ENCODE peak calls at places on chromosomes 1 and 21, in nine cellular contexts. One of them, this sample, is unnamed.
A peak's percentile ranks its signal among the peaks of the same experiment; 100 is the strongest.

GRCh38 chr1:83512371-83513004 is 486.4 kb downstream of the TTLL7 start:
- DNase-seq in activated naive CD8-positive, alpha-beta T cell treated with anti-CD3 and anti-CD28 coated beads, Interleukin-2, amount 50 U/mL, for 24 hours: no peak
- DNase-seq in NCI-H1694: no peak
- DNase-seq in NB4: no peak
- DNase-seq in AG04449: no peak
- DNase-seq in naive B cell: no peak
- DNase-seq in stimulated activated CD4-positive, alpha-beta T cell treated with anti-CD3 and anti-CD28 coated beads, TNF-alpha, amount 100 ng/mL, for 1 hour: no peak
- DNase-seq in activated naive CD4-positive, alpha-beta T cell treated with Interleukin-2 at 50 U/mL for 16 hours: no peak
- DNase-seq in M059J: peak; percentile 47
- DNase-seq in this sample: no peak

GRCh38 chr1:10867914-10868598 is 71.6 kb upstream of the CASZ1 start:
- DNase-seq in activated naive CD8-positive, alpha-beta T cell treated with anti-CD3 and anti-CD28 coated beads, Interleukin-2, amount 50 U/mL, for 24 hours: no peak
- DNase-seq in NCI-H1694: peak; percentile 61
- DNase-seq in NB4: peak; percentile 33
- DNase-seq in AG04449: no peak
- DNase-seq in naive B cell: no peak
- DNase-seq in stimulated activated CD4-positive, alpha-beta T cell treated with anti-CD3 and anti-CD28 coated beads, TNF-alpha, amount 100 ng/mL, for 1 hour: no peak
- DNase-seq in activated naive CD4-positive, alpha-beta T cell treated with Interleukin-2 at 50 U/mL for 16 hours: no peak
- DNase-seq in M059J: no peak
- DNase-seq in this sample: no peak

GRCh38 chr1:8004803-8005573 is 21.1 kb downstream of the ERRFI1 start:
- DNase-seq in activated naive CD8-positive, alpha-beta T cell treated with anti-CD3 and anti-CD28 coated beads, Interleukin-2, amount 50 U/mL, for 24 hours: no peak
- DNase-seq in NCI-H1694: peak; percentile 40
- DNase-seq in NB4: peak; percentile 93
- DNase-seq in AG04449: peak; percentile 89
- DNase-seq in naive B cell: no peak
- DNase-seq in stimulated activated CD4-positive, alpha-beta T cell treated with anti-CD3 and anti-CD28 coated beads, TNF-alpha, amount 100 ng/mL, for 1 hour: no peak
- DNase-seq in activated naive CD4-positive, alpha-beta T cell treated with Interleukin-2 at 50 U/mL for 16 hours: no peak
- DNase-seq in M059J: peak; percentile 90
- DNase-seq in this sample: peak; percentile 100

GRCh38 chr21:39000496-39000895 is 182.8 kb downstream of the PSMG1 start:
- DNase-seq in activated naive CD8-positive, alpha-beta T cell treated with anti-CD3 and anti-CD28 coated beads, Interleukin-2, amount 50 U/mL, for 24 hours: peak; percentile 29
- DNase-seq in NCI-H1694: no peak
- DNase-seq in NB4: peak; percentile 76
- DNase-seq in AG04449: no peak
- DNase-seq in naive B cell: no peak
- DNase-seq in stimulated activated CD4-positive, alpha-beta T cell treated with anti-CD3 and anti-CD28 coated beads, TNF-alpha, amount 100 ng/mL, for 1 hour: no peak
- DNase-seq in activated naive CD4-positive, alpha-beta T cell treated with Interleukin-2 at 50 U/mL for 16 hours: no peak
- DNase-seq in M059J: peak; percentile 83
- DNase-seq in this sample: peak; percentile 47

GRCh38 chr1:215833936-215834729 is 267.0 kb downstream of the KCTD3 start:
- DNase-seq in activated naive CD8-positive, alpha-beta T cell treated with anti-CD3 and anti-CD28 coated beads, Interleukin-2, amount 50 U/mL, for 24 hours: no peak
- DNase-seq in NCI-H1694: no peak
- DNase-seq in NB4: no peak
- DNase-seq in AG04449: no peak
- DNase-seq in naive B cell: no peak
- DNase-seq in stimulated activated CD4-positive, alpha-beta T cell treated with anti-CD3 and anti-CD28 coated beads, TNF-alpha, amount 100 ng/mL, for 1 hour: no peak
- DNase-seq in activated naive CD4-positive, alpha-beta T cell treated with Interleukin-2 at 50 U/mL for 16 hours: no peak
- DNase-seq in M059J: peak; percentile 44
- DNase-seq in this sample: no peak

GRCh38 chr1:2213576-2214505 is 14.3 kb upstream of the SKI start:
- DNase-seq in activated naive CD8-positive, alpha-beta T cell treated with anti-CD3 and anti-CD28 coated beads, Interleukin-2, amount 50 U/mL, for 24 hours: no peak
- DNase-seq in NCI-H1694: no peak
- DNase-seq in NB4: no peak
- DNase-seq in AG04449: peak; percentile 50
- DNase-seq in naive B cell: no peak
- DNase-seq in stimulated activated CD4-positive, alpha-beta T cell treated with anti-CD3 and anti-CD28 coated beads, TNF-alpha, amount 100 ng/mL, for 1 hour: no peak
- DNase-seq in activated naive CD4-positive, alpha-beta T cell treated with Interleukin-2 at 50 U/mL for 16 hours: no peak
- DNase-seq in M059J: no peak
- DNase-seq in this sample: no peak

GRCh38 chr1:159187647-159188374 is 16.4 kb downstream of the CADM3 start:
- DNase-seq in activated naive CD8-positive, alpha-beta T cell treated with anti-CD3 and anti-CD28 coated beads, Interleukin-2, amount 50 U/mL, for 24 hours: no peak
- DNase-seq in NCI-H1694: no peak
- DNase-seq in NB4: no peak
- DNase-seq in AG04449: no peak
- DNase-seq in naive B cell: no peak
- DNase-seq in stimulated activated CD4-positive, alpha-beta T cell treated with anti-CD3 and anti-CD28 coated beads, TNF-alpha, amount 100 ng/mL, for 1 hour: no peak
- DNase-seq in activated naive CD4-positive, alpha-beta T cell treated with Interleukin-2 at 50 U/mL for 16 hours: no peak
- DNase-seq in M059J: no peak
- DNase-seq in this sample: no peak

GRCh38 chr1:41861509-41862410 is 57.0 kb downstream of the HIVEP3 start:
- DNase-seq in activated naive CD8-positive, alpha-beta T cell treated with anti-CD3 and anti-CD28 coated beads, Interleukin-2, amount 50 U/mL, for 24 hours: no peak
- DNase-seq in NCI-H1694: no peak
- DNase-seq in NB4: peak; percentile 46
- DNase-seq in AG04449: no peak
- DNase-seq in naive B cell: no peak
- DNase-seq in stimulated activated CD4-positive, alpha-beta T cell treated with anti-CD3 and anti-CD28 coated beads, TNF-alpha, amount 100 ng/mL, for 1 hour: no peak
- DNase-seq in activated naive CD4-positive, alpha-beta T cell treated with Interleukin-2 at 50 U/mL for 16 hours: no peak
- DNase-seq in M059J: peak; percentile 78
- DNase-seq in this sample: no peak

GRCh38 chr1:3313579-3313955 is 140.9 kb upstream of the ARHGEF16 start:
- DNase-seq in activated naive CD8-positive, alpha-beta T cell treated with anti-CD3 and anti-CD28 coated beads, Interleukin-2, amount 50 U/mL, for 24 hours: no peak
- DNase-seq in NCI-H1694: no peak
- DNase-seq in NB4: no peak
- DNase-seq in AG04449: peak; percentile 64
- DNase-seq in naive B cell: no peak
- DNase-seq in stimulated activated CD4-positive, alpha-beta T cell treated with anti-CD3 and anti-CD28 coated beads, TNF-alpha, amount 100 ng/mL, for 1 hour: no peak
- DNase-seq in activated naive CD4-positive, alpha-beta T cell treated with Interleukin-2 at 50 U/mL for 16 hours: no peak
- DNase-seq in M059J: peak; percentile 92
- DNase-seq in this sample: no peak

GRCh38 chr1:28646040-28646439 is 2.4 kb upstream of the RNU11 start:
- DNase-seq in activated naive CD8-positive, alpha-beta T cell treated with anti-CD3 and anti-CD28 coated beads, Interleukin-2, amount 50 U/mL, for 24 hours: no peak
- DNase-seq in NCI-H1694: no peak
- DNase-seq in NB4: no peak
- DNase-seq in AG04449: no peak
- DNase-seq in naive B cell: no peak
- DNase-seq in stimulated activated CD4-positive, alpha-beta T cell treated with anti-CD3 and anti-CD28 coated beads, TNF-alpha, amount 100 ng/mL, for 1 hour: no peak
- DNase-seq in activated naive CD4-positive, alpha-beta T cell treated with Interleukin-2 at 50 U/mL for 16 hours: no peak
- DNase-seq in M059J: no peak
- DNase-seq in this sample: no peak

GRCh38 chr1:202005958-202006357 is 4.4 kb upstream of the ELF3 start:
- DNase-seq in activated naive CD8-positive, alpha-beta T cell treated with anti-CD3 and anti-CD28 coated beads, Interleukin-2, amount 50 U/mL, for 24 hours: no peak
- DNase-seq in NCI-H1694: no peak
- DNase-seq in NB4: no peak
- DNase-seq in AG04449: no peak
- DNase-seq in naive B cell: no peak
- DNase-seq in stimulated activated CD4-positive, alpha-beta T cell treated with anti-CD3 and anti-CD28 coated beads, TNF-alpha, amount 100 ng/mL, for 1 hour: no peak
- DNase-seq in activated naive CD4-positive, alpha-beta T cell treated with Interleukin-2 at 50 U/mL for 16 hours: no peak
- DNase-seq in M059J: peak; percentile 30
- DNase-seq in this sample: no peak

GRCh38 chr1:230992100-230992774 is 13.3 kb downstream of the ARV1 start:
- DNase-seq in activated naive CD8-positive, alpha-beta T cell treated with anti-CD3 and anti-CD28 coated beads, Interleukin-2, amount 50 U/mL, for 24 hours: no peak
- DNase-seq in NCI-H1694: no peak
- DNase-seq in NB4: no peak
- DNase-seq in AG04449: no peak
- DNase-seq in naive B cell: no peak
- DNase-seq in stimulated activated CD4-positive, alpha-beta T cell treated with anti-CD3 and anti-CD28 coated beads, TNF-alpha, amount 100 ng/mL, for 1 hour: no peak
- DNase-seq in activated naive CD4-positive, alpha-beta T cell treated with Interleukin-2 at 50 U/mL for 16 hours: no peak
- DNase-seq in M059J: no peak
- DNase-seq in this sample: peak; percentile 80

GRCh38 chr1:110084226-110085078 is 14.0 kb upstream of the ALX3 start:
- DNase-seq in activated naive CD8-positive, alpha-beta T cell treated with anti-CD3 and anti-CD28 coated beads, Interleukin-2, amount 50 U/mL, for 24 hours: peak; percentile 29
- DNase-seq in NCI-H1694: no peak
- DNase-seq in NB4: peak; percentile 60
- DNase-seq in AG04449: no peak
- DNase-seq in naive B cell: peak; percentile 42
- DNase-seq in stimulated activated CD4-positive, alpha-beta T cell treated with anti-CD3 and anti-CD28 coated beads, TNF-alpha, amount 100 ng/mL, for 1 hour: no peak
- DNase-seq in activated naive CD4-positive, alpha-beta T cell treated with Interleukin-2 at 50 U/mL for 16 hours: peak; percentile 45
- DNase-seq in M059J: peak; percentile 54
- DNase-seq in this sample: peak; percentile 33

GRCh38 chr21:44303490-44303981 is 3.7 kb downstream of the PFKL start:
- DNase-seq in activated naive CD8-positive, alpha-beta T cell treated with anti-CD3 and anti-CD28 coated beads, Interleukin-2, amount 50 U/mL, for 24 hours: no peak
- DNase-seq in NCI-H1694: no peak
- DNase-seq in NB4: no peak
- DNase-seq in AG04449: no peak
- DNase-seq in naive B cell: no peak
- DNase-seq in stimulated activated CD4-positive, alpha-beta T cell treated with anti-CD3 and anti-CD28 coated beads, TNF-alpha, amount 100 ng/mL, for 1 hour: no peak
- DNase-seq in activated naive CD4-positive, alpha-beta T cell treated with Interleukin-2 at 50 U/mL for 16 hours: no peak
- DNase-seq in M059J: no peak
- DNase-seq in this sample: no peak

GRCh38 chr1:32761253-32761877 is 55.8 kb downstream of the YARS1 start:
- DNase-seq in activated naive CD8-positive, alpha-beta T cell treated with anti-CD3 and anti-CD28 coated beads, Interleukin-2, amount 50 U/mL, for 24 hours: peak; percentile 63
- DNase-seq in NCI-H1694: no peak
- DNase-seq in NB4: no peak
- DNase-seq in AG04449: no peak
- DNase-seq in naive B cell: no peak
- DNase-seq in stimulated activated CD4-positive, alpha-beta T cell treated with anti-CD3 and anti-CD28 coated beads, TNF-alpha, amount 100 ng/mL, for 1 hour: no peak
- DNase-seq in activated naive CD4-positive, alpha-beta T cell treated with Interleukin-2 at 50 U/mL for 16 hours: peak; percentile 44
- DNase-seq in M059J: peak; percentile 91
- DNase-seq in this sample: peak; percentile 98

GRCh38 chr1:63911049-63911448 is 137.2 kb downstream of the ROR1 start:
- DNase-seq in activated naive CD8-positive, alpha-beta T cell treated with anti-CD3 and anti-CD28 coated beads, Interleukin-2, amount 50 U/mL, for 24 hours: no peak
- DNase-seq in NCI-H1694: no peak
- DNase-seq in NB4: no peak
- DNase-seq in AG04449: no peak
- DNase-seq in naive B cell: no peak
- DNase-seq in stimulated activated CD4-positive, alpha-beta T cell treated with anti-CD3 and anti-CD28 coated beads, TNF-alpha, amount 100 ng/mL, for 1 hour: no peak
- DNase-seq in activated naive CD4-positive, alpha-beta T cell treated with Interleukin-2 at 50 U/mL for 16 hours: no peak
- DNase-seq in M059J: no peak
- DNase-seq in this sample: no peak

GRCh38 chr1:33228935-33229487 is 27.3 kb upstream of the ZNF362 start:
- DNase-seq in activated naive CD8-positive, alpha-beta T cell treated with anti-CD3 and anti-CD28 coated beads, Interleukin-2, amount 50 U/mL, for 24 hours: no peak
- DNase-seq in NCI-H1694: peak; percentile 85
- DNase-seq in NB4: no peak
- DNase-seq in AG04449: peak; percentile 80
- DNase-seq in naive B cell: no peak
- DNase-seq in stimulated activated CD4-positive, alpha-beta T cell treated with anti-CD3 and anti-CD28 coated beads, TNF-alpha, amount 100 ng/mL, for 1 hour: no peak
- DNase-seq in activated naive CD4-positive, alpha-beta T cell treated with Interleukin-2 at 50 U/mL for 16 hours: no peak
- DNase-seq in M059J: peak; percentile 85
- DNase-seq in this sample: peak; percentile 89

GRCh38 chr1:171219751-171220385 is 28.4 kb upstream of the FMO1 start:
- DNase-seq in activated naive CD8-positive, alpha-beta T cell treated with anti-CD3 and anti-CD28 coated beads, Interleukin-2, amount 50 U/mL, for 24 hours: no peak
- DNase-seq in NCI-H1694: no peak
- DNase-seq in NB4: no peak
- DNase-seq in AG04449: peak; percentile 67
- DNase-seq in naive B cell: no peak
- DNase-seq in stimulated activated CD4-positive, alpha-beta T cell treated with anti-CD3 and anti-CD28 coated beads, TNF-alpha, amount 100 ng/mL, for 1 hour: no peak
- DNase-seq in activated naive CD4-positive, alpha-beta T cell treated with Interleukin-2 at 50 U/mL for 16 hours: no peak
- DNase-seq in M059J: peak; percentile 91
- DNase-seq in this sample: peak; percentile 48

GRCh38 chr1:46041974-46042373 is 90.5 kb downstream of the PIK3R3 start:
- DNase-seq in activated naive CD8-positive, alpha-beta T cell treated with anti-CD3 and anti-CD28 coated beads, Interleukin-2, amount 50 U/mL, for 24 hours: no peak
- DNase-seq in NCI-H1694: peak; percentile 98
- DNase-seq in NB4: no peak
- DNase-seq in AG04449: no peak
- DNase-seq in naive B cell: no peak
- DNase-seq in stimulated activated CD4-positive, alpha-beta T cell treated with anti-CD3 and anti-CD28 coated beads, TNF-alpha, amount 100 ng/mL, for 1 hour: no peak
- DNase-seq in activated naive CD4-positive, alpha-beta T cell treated with Interleukin-2 at 50 U/mL for 16 hours: no peak
- DNase-seq in M059J: no peak
- DNase-seq in this sample: no peak

GRCh38 chr1:241838831-241839365 is 9.1 kb upstream of the EXO1 start:
- DNase-seq in activated naive CD8-positive, alpha-beta T cell treated with anti-CD3 and anti-CD28 coated beads, Interleukin-2, amount 50 U/mL, for 24 hours: no peak
- DNase-seq in NCI-H1694: no peak
- DNase-seq in NB4: no peak
- DNase-seq in AG04449: no peak
- DNase-seq in naive B cell: no peak
- DNase-seq in stimulated activated CD4-positive, alpha-beta T cell treated with anti-CD3 and anti-CD28 coated beads, TNF-alpha, amount 100 ng/mL, for 1 hour: no peak
- DNase-seq in activated naive CD4-positive, alpha-beta T cell treated with Interleukin-2 at 50 U/mL for 16 hours: no peak
- DNase-seq in M059J: peak; percentile 12
- DNase-seq in this sample: no peak

GRCh38 chr1:178344513-178345077 is 152.2 kb downstream of the CLEC20A start:
- DNase-seq in activated naive CD8-positive, alpha-beta T cell treated with anti-CD3 and anti-CD28 coated beads, Interleukin-2, amount 50 U/mL, for 24 hours: no peak
- DNase-seq in NCI-H1694: no peak
- DNase-seq in NB4: peak; percentile 82
- DNase-seq in AG04449: peak; percentile 83
- DNase-seq in naive B cell: no peak
- DNase-seq in stimulated activated CD4-positive, alpha-beta T cell treated with anti-CD3 and anti-CD28 coated beads, TNF-alpha, amount 100 ng/mL, for 1 hour: no peak
- DNase-seq in activated naive CD4-positive, alpha-beta T cell treated with Interleukin-2 at 50 U/mL for 16 hours: no peak
- DNase-seq in M059J: peak; percentile 87
- DNase-seq in this sample: peak; percentile 87

GRCh38 chr1:207364622-207365021 is 43.1 kb downstream of the CD55 start:
- DNase-seq in activated naive CD8-positive, alpha-beta T cell treated with anti-CD3 and anti-CD28 coated beads, Interleukin-2, amount 50 U/mL, for 24 hours: no peak
- DNase-seq in NCI-H1694: no peak
- DNase-seq in NB4: no peak
- DNase-seq in AG04449: no peak
- DNase-seq in naive B cell: no peak
- DNase-seq in stimulated activated CD4-positive, alpha-beta T cell treated with anti-CD3 and anti-CD28 coated beads, TNF-alpha, amount 100 ng/mL, for 1 hour: no peak
- DNase-seq in activated naive CD4-positive, alpha-beta T cell treated with Interleukin-2 at 50 U/mL for 16 hours: no peak
- DNase-seq in M059J: no peak
- DNase-seq in this sample: no peak

GRCh38 chr21:25506887-25507286 is 100.4 kb downstream of the MRPL39 start:
- DNase-seq in activated naive CD8-positive, alpha-beta T cell treated with anti-CD3 and anti-CD28 coated beads, Interleukin-2, amount 50 U/mL, for 24 hours: no peak
- DNase-seq in NCI-H1694: no peak
- DNase-seq in NB4: no peak
- DNase-seq in AG04449: peak; percentile 31
- DNase-seq in naive B cell: no peak
- DNase-seq in stimulated activated CD4-positive, alpha-beta T cell treated with anti-CD3 and anti-CD28 coated beads, TNF-alpha, amount 100 ng/mL, for 1 hour: no peak
- DNase-seq in activated naive CD4-positive, alpha-beta T cell treated with Interleukin-2 at 50 U/mL for 16 hours: no peak
- DNase-seq in M059J: no peak
- DNase-seq in this sample: peak; percentile 65

GRCh38 chr1:4017636-4018365 is 117.7 kb upstream of the C1orf174 start:
- DNase-seq in activated naive CD8-positive, alpha-beta T cell treated with anti-CD3 and anti-CD28 coated beads, Interleukin-2, amount 50 U/mL, for 24 hours: no peak
- DNase-seq in NCI-H1694: no peak
- DNase-seq in NB4: no peak
- DNase-seq in AG04449: no peak
- DNase-seq in naive B cell: no peak
- DNase-seq in stimulated activated CD4-positive, alpha-beta T cell treated with anti-CD3 and anti-CD28 coated beads, TNF-alpha, amount 100 ng/mL, for 1 hour: no peak
- DNase-seq in activated naive CD4-positive, alpha-beta T cell treated with Interleukin-2 at 50 U/mL for 16 hours: no peak
- DNase-seq in M059J: no peak
- DNase-seq in this sample: no peak

GRCh38 chr1:78081980-78082860 is 36.5 kb downstream of the GIPC2 start:
- DNase-seq in activated naive CD8-positive, alpha-beta T cell treated with anti-CD3 and anti-CD28 coated beads, Interleukin-2, amount 50 U/mL, for 24 hours: no peak
- DNase-seq in NCI-H1694: no peak
- DNase-seq in NB4: no peak
- DNase-seq in AG04449: no peak
- DNase-seq in naive B cell: no peak
- DNase-seq in stimulated activated CD4-positive, alpha-beta T cell treated with anti-CD3 and anti-CD28 coated beads, TNF-alpha, amount 100 ng/mL, for 1 hour: no peak
- DNase-seq in activated naive CD4-positive, alpha-beta T cell treated with Interleukin-2 at 50 U/mL for 16 hours: no peak
- DNase-seq in M059J: peak; percentile 74
- DNase-seq in this sample: peak; percentile 30

GRCh38 chr1:205346956-205347574 is 9.7 kb downstream of the KLHDC8A start:
- DNase-seq in activated naive CD8-positive, alpha-beta T cell treated with anti-CD3 and anti-CD28 coated beads, Interleukin-2, amount 50 U/mL, for 24 hours: no peak
- DNase-seq in NCI-H1694: no peak
- DNase-seq in NB4: no peak
- DNase-seq in AG04449: no peak
- DNase-seq in naive B cell: no peak
- DNase-seq in stimulated activated CD4-positive, alpha-beta T cell treated with anti-CD3 and anti-CD28 coated beads, TNF-alpha, amount 100 ng/mL, for 1 hour: no peak
- DNase-seq in activated naive CD4-positive, alpha-beta T cell treated with Interleukin-2 at 50 U/mL for 16 hours: no peak
- DNase-seq in M059J: peak; percentile 75
- DNase-seq in this sample: peak; percentile 70

GRCh38 chr1:238660849-238661248 is 725.5 kb upstream of the CHRM3 start:
- DNase-seq in activated naive CD8-positive, alpha-beta T cell treated with anti-CD3 and anti-CD28 coated beads, Interleukin-2, amount 50 U/mL, for 24 hours: no peak
- DNase-seq in NCI-H1694: no peak
- DNase-seq in NB4: no peak
- DNase-seq in AG04449: peak; percentile 51
- DNase-seq in naive B cell: no peak
- DNase-seq in stimulated activated CD4-positive, alpha-beta T cell treated with anti-CD3 and anti-CD28 coated beads, TNF-alpha, amount 100 ng/mL, for 1 hour: no peak
- DNase-seq in activated naive CD4-positive, alpha-beta T cell treated with Interleukin-2 at 50 U/mL for 16 hours: no peak
- DNase-seq in M059J: no peak
- DNase-seq in this sample: no peak

GRCh38 chr1:207858271-207858670 is 52.7 kb downstream of the CD34 start:
- DNase-seq in activated naive CD8-positive, alpha-beta T cell treated with anti-CD3 and anti-CD28 coated beads, Interleukin-2, amount 50 U/mL, for 24 hours: no peak
- DNase-seq in NCI-H1694: no peak
- DNase-seq in NB4: no peak
- DNase-seq in AG04449: no peak
- DNase-seq in naive B cell: no peak
- DNase-seq in stimulated activated CD4-positive, alpha-beta T cell treated with anti-CD3 and anti-CD28 coated beads, TNF-alpha, amount 100 ng/mL, for 1 hour: no peak
- DNase-seq in activated naive CD4-positive, alpha-beta T cell treated with Interleukin-2 at 50 U/mL for 16 hours: no peak
- DNase-seq in M059J: no peak
- DNase-seq in this sample: no peak

GRCh38 chr1:219085082-219085481 is 88.6 kb upstream of the LYPLAL1 start:
- DNase-seq in activated naive CD8-positive, alpha-beta T cell treated with anti-CD3 and anti-CD28 coated beads, Interleukin-2, amount 50 U/mL, for 24 hours: no peak
- DNase-seq in NCI-H1694: no peak
- DNase-seq in NB4: no peak
- DNase-seq in AG04449: peak; percentile 63
- DNase-seq in naive B cell: no peak
- DNase-seq in stimulated activated CD4-positive, alpha-beta T cell treated with anti-CD3 and anti-CD28 coated beads, TNF-alpha, amount 100 ng/mL, for 1 hour: no peak
- DNase-seq in activated naive CD4-positive, alpha-beta T cell treated with Interleukin-2 at 50 U/mL for 16 hours: no peak
- DNase-seq in M059J: peak; percentile 77
- DNase-seq in this sample: no peak

GRCh38 chr1:99963041-99963795 is 6.6 kb upstream of the SLC35A3 start:
- DNase-seq in activated naive CD8-positive, alpha-beta T cell treated with anti-CD3 and anti-CD28 coated beads, Interleukin-2, amount 50 U/mL, for 24 hours: no peak
- DNase-seq in NCI-H1694: no peak
- DNase-seq in NB4: no peak
- DNase-seq in AG04449: no peak
- DNase-seq in naive B cell: no peak
- DNase-seq in stimulated activated CD4-positive, alpha-beta T cell treated with anti-CD3 and anti-CD28 coated beads, TNF-alpha, amount 100 ng/mL, for 1 hour: no peak
- DNase-seq in activated naive CD4-positive, alpha-beta T cell treated with Interleukin-2 at 50 U/mL for 16 hours: no peak
- DNase-seq in M059J: peak; percentile 81
- DNase-seq in this sample: peak; percentile 62

GRCh38 chr21:34669149-34669879 is 520 bp downstream of the CLIC6 start:
- DNase-seq in activated naive CD8-positive, alpha-beta T cell treated with anti-CD3 and anti-CD28 coated beads, Interleukin-2, amount 50 U/mL, for 24 hours: peak; percentile 31
- DNase-seq in NCI-H1694: no peak
- DNase-seq in NB4: no peak
- DNase-seq in AG04449: no peak
- DNase-seq in naive B cell: no peak
- DNase-seq in stimulated activated CD4-positive, alpha-beta T cell treated with anti-CD3 and anti-CD28 coated beads, TNF-alpha, amount 100 ng/mL, for 1 hour: no peak
- DNase-seq in activated naive CD4-positive, alpha-beta T cell treated with Interleukin-2 at 50 U/mL for 16 hours: no peak
- DNase-seq in M059J: peak; percentile 18
- DNase-seq in this sample: no peak